ENCODE peak calls at places on chromosomes 3 and 15, in seven cellular contexts. O is GM12878, X is A549, U is WTC11, R is H1, T is SK-N-SH, C is HepG2. D is an unnamed sample.
A peak's percentile ranks its signal among the peaks of the same experiment; 100 is the strongest.

GRCh38 chr3:82938821-82939328 is 1177.4 kb upstream of the GBE1 start:
- DNase-seq in C (no peak), O (no peak), X (no peak), U (no peak), R (no peak), T (peak; percentile 10), D (no peak)

GRCh38 chr15:70584838-70585706 is 178.3 kb downstream of the UACA start:
- DNase-seq in R (peak; percentile 41), O (no peak), X (peak; percentile 77), U (peak; percentile 84), T (peak; percentile 74), C (peak; percentile 84), D (peak; percentile 24)

GRCh38 chr3:125022186-125022585 is 33.6 kb downstream of the HEG1 start:
- DNase-seq in X (no peak), T (no peak), O (no peak), U (no peak), R (no peak), C (no peak), D (no peak)

GRCh38 chr3:46950661-46951241 is 25.8 kb downstream of the CCDC12 start:
- DNase-seq in U (no peak), T (no peak), X (no peak), C (no peak), O (no peak), R (no peak), D (no peak)

GRCh38 chr3:57820479-57820878 is 64.4 kb downstream of the SLMAP start:
- DNase-seq in O (no peak), U (no peak), C (peak; percentile 72), R (no peak), T (no peak), X (no peak), D (no peak)

GRCh38 chr3:128337305-128337704 is 129.4 kb downstream of the DNAJB8 start:
- DNase-seq in X (no peak), R (no peak), O (no peak), C (no peak), U (no peak), T (no peak), D (no peak)

GRCh38 chr3:150829408-150829807 is 66.4 kb upstream of the SIAH2 start:
- DNase-seq in O (no peak), C (no peak), T (no peak), U (no peak), R (no peak), X (no peak), D (no peak)

GRCh38 chr3:45832691-45833090 is 9.2 kb downstream of the LZTFL1 start:
- DNase-seq in R (no peak), U (no peak), X (no peak), T (peak; percentile 25), C (no peak), O (no peak), D (peak; percentile 16)

GRCh38 chr3:140863481-140864084 is 78.1 kb upstream of the SLC25A36 start:
- DNase-seq in C (peak; percentile 49), O (peak; percentile 44), R (peak; percentile 23), U (peak; percentile 58), X (peak; percentile 19), T (peak; percentile 45), D (peak; percentile 39)

GRCh38 chr3:184716652-184717607 is 5.1 kb upstream of the MAGEF1 start:
- DNase-seq in X (no peak), O (no peak), C (peak; percentile 12), U (peak; percentile 39), R (no peak), T (peak; percentile 48), D (peak; percentile 72)

GRCh38 chr15:70376031-70376928 is 278.6 kb upstream of the TLE3 start:
- DNase-seq in O (no peak), X (no peak), T (no peak), R (no peak), C (no peak), U (no peak), D (no peak)

GRCh38 chr3:19972056-19972455 is 25.2 kb downstream of the RAB5A start:
- DNase-seq in C (no peak), T (no peak), X (no peak), U (no peak), O (no peak), R (no peak), D (peak; percentile 62)

GRCh38 chr3:98903099-98903498 is 1.6 kb upstream of the DCBLD2 start:
- DNase-seq in O (no peak), C (no peak), X (peak; percentile 52), U (no peak), R (no peak), T (no peak), D (no peak)

GRCh38 chr15:89863918-89864317 is 29.9 kb downstream of the AP3S2 start:
- DNase-seq in T (no peak), R (no peak), U (no peak), O (no peak), C (no peak), X (no peak), D (no peak)

GRCh38 chr3:194592798-194593752 is 40.1 kb downstream of the TMEM44 start:
- DNase-seq in U (no peak), X (peak; percentile 76), C (no peak), O (no peak), R (no peak), T (peak; percentile 68), D (peak; percentile 100)

GRCh38 chr15:88810449-88810848 is 7.2 kb downstream of the ACAN start:
- DNase-seq in T (no peak), U (no peak), X (no peak), O (no peak), R (no peak), C (no peak), D (peak; percentile 49)

GRCh38 chr3:167731393-167731792 is 3.3 kb downstream of the PDCD10 start:
- DNase-seq in X (no peak), C (no peak), O (no peak), T (no peak), U (no peak), R (no peak), D (no peak)

GRCh38 chr3:160808838-160809237 is 52.8 kb downstream of the PPM1L start:
- DNase-seq in O (no peak), X (no peak), C (no peak), U (no peak), R (no peak), T (no peak), D (no peak)

GRCh38 chr3:72591522-72592421 is 256.5 kb downstream of the SHQ1 start:
- DNase-seq in O (no peak), C (no peak), T (no peak), R (peak; percentile 47), X (no peak), U (peak; percentile 55), D (peak; percentile 69)

GRCh38 chr3:143241556-143241955 is 122.0 kb downstream of the CHST2 start:
- DNase-seq in X (no peak), U (no peak), R (no peak), C (no peak), T (no peak), O (no peak), D (peak; percentile 6)

GRCh38 chr3:50164056-50164455 is 8.9 kb downstream of the SEMA3F start:
- DNase-seq in R (no peak), C (no peak), X (peak; percentile 50), U (no peak), T (no peak), O (no peak), D (peak; percentile 93)

GRCh38 chr15:33524274-33524673 is 213.5 kb downstream of the RYR3 start:
- DNase-seq in R (no peak), T (no peak), O (no peak), X (no peak), U (no peak), C (no peak), D (no peak)
- TF ChIP-seq USF2 in R (no peak), T (no peak), O (no peak), X (no peak), U (no peak), C (no peak), D (no peak)

GRCh38 chr15:25246641-25247417 is 192.0 kb downstream of the UBE3A start:
- DNase-seq in X (no peak), C (no peak), U (peak; percentile 4), R (no peak), O (no peak), T (no peak), D (no peak)
- TF ChIP-seq USF2 in X (no peak), C (no peak), U (no peak), R (no peak), O (no peak), T (no peak), D (no peak)

GRCh38 chr15:67823371-67824156 is 1.7 kb upstream of the SKOR1 start:
- DNase-seq in T (peak; percentile 84), U (no peak), C (no peak), X (no peak), O (no peak), R (no peak), D (no peak)
- TF ChIP-seq USF2 in T (no peak), U (no peak), C (no peak), X (no peak), O (no peak), R (no peak), D (no peak)

GRCh38 chr3:122416966-122417365 is 1.1 kb upstream of the WDR5B start:
- DNase-seq in U (no peak), X (no peak), C (no peak), O (no peak), R (no peak), T (no peak), D (no peak)
- TF ChIP-seq USF2 in U (no peak), X (no peak), C (no peak), O (no peak), R (no peak), T (no peak), D (no peak)

DNA sequence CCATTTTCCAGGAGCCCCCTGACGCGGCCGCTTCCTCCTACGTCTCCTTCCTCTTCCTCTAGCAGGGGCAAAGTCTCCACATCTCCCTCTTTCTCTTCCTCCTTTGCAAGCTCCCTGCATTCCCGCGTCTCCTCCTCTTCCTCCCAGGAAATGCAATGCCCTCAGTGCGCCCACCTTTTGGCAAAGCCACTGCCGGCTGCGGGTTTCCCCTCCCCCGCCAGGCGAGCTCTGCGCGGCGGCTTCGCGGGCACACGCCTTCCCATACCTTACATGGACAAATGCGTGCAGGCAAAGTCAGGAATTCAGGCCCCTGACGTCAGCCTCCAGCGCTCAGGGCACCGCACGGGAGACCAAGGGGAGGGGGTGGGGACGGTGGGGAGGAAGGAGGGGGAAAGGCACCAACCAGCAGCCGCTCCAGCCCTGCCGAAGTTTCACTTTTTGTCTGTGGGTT is 434 bp upstream of the LPP start:
- DNase-seq in T (peak; percentile 58), O (no peak), U (peak; percentile 85), X (peak; percentile 84), C (peak; percentile 88), R (peak; percentile 87), D (peak; percentile 97)
- TF ChIP-seq USF2 in T (no peak), O (no peak), U (no peak), X (no peak), C (peak; percentile 37), R (no peak), D (no peak)

GRCh38 chr3:59606638-59607262 is 556.9 kb upstream of the CFAP20DC start:
- DNase-seq in T (peak; percentile 17), O (no peak), U (no peak), R (no peak), X (no peak), C (no peak), D (no peak)
- TF ChIP-seq USF2 in T (no peak), O (no peak), U (no peak), R (no peak), X (no peak), C (no peak), D (no peak)